ENCODE peak calls at places on chromosomes 13 and 19, in eight cellular contexts. R, D, Q, E, U, Y, X and O are unnamed samples.

GRCh38 chr13:50892162-50892944 is 17.2 kb upstream of the RNASEH2B start:
- DNase-seq in R (peak), D (no peak), Q (no peak), E (no peak), U (no peak), Y (peak), X (no peak), O (peak)

GRCh38 chr13:43546821-43547220 is 240.0 kb downstream of the ENOX1 start:
- DNase-seq in R (no peak), D (no peak), Q (no peak), E (no peak), U (no peak), Y (no peak), X (no peak), O (no peak)

GRCh38 chr19:42471554-42472249 is 29.0 kb upstream of the CXCL17 start:
- DNase-seq in R (no peak), D (no peak), Q (no peak), E (no peak), U (no peak), Y (no peak), X (no peak), O (no peak)

GRCh38 chr13:101529419-101529818 is 76.9 kb downstream of the ITGBL1 start:
- DNase-seq in R (no peak), D (peak), Q (no peak), E (no peak), U (no peak), Y (no peak), X (no peak), O (no peak)

GRCh38 chr19:16134510-16134909 is 9.0 kb upstream of the HSH2D start:
- DNase-seq in R (no peak), D (no peak), Q (no peak), E (no peak), U (no peak), Y (no peak), X (no peak), O (no peak)

GRCh38 chr19:13057147-13057572 is 45.5 kb downstream of the LYL1 start:
- DNase-seq in R (no peak), D (no peak), Q (no peak), E (no peak), U (no peak), Y (no peak), X (no peak), O (no peak)

GRCh38 chr19:58409010-58409790 is 751 bp downstream of the ZNF584 start:
- DNase-seq in R (peak), D (no peak), Q (no peak), E (no peak), U (no peak), Y (no peak), X (no peak), O (peak)

GRCh38 chr13:85405316-85405897 is 393.8 kb downstream of the SLITRK6 start:
- DNase-seq in R (no peak), D (no peak), Q (no peak), E (no peak), U (no peak), Y (no peak), X (peak), O (no peak)

GRCh38 chr19:44737238-44738160 is 11.0 kb upstream of the BCL3 start:
- DNase-seq in R (no peak), D (no peak), Q (no peak), E (no peak), U (no peak), Y (no peak), X (no peak), O (no peak)